ENCODE peak calls at places on chromosome 13, in six cellular contexts. H, U, Y, R, O and K are unnamed samples.
A peak's percentile ranks its signal among the peaks of the same experiment; 100 is the strongest.

GRCh38 chr13:56659041-56659471 is 481.7 kb upstream of the PRR20A start:
- DNase-seq in U (no peak), R (no peak), H (no peak), Y (no peak), O (no peak), K (no peak)

GRCh38 chr13:101639711-101640110 is 187.2 kb downstream of the ITGBL1 start:
- DNase-seq in Y (no peak), R (no peak), H (no peak), O (no peak), U (no peak), K (no peak)

GRCh38 chr13:110396913-110397379 is 89.9 kb downstream of the COL4A2 start:
- DNase-seq in R (no peak), U (no peak), H (peak; percentile 99), Y (no peak), O (peak; percentile 100), K (peak; percentile 100)

GRCh38 chr13:109111141-109111540 is 481.7 kb downstream of the MYO16 start:
- DNase-seq in H (no peak), U (no peak), Y (no peak), O (no peak), R (no peak), K (no peak)

GRCh38 chr13:47256618-47257017 is 359.8 kb upstream of the HTR2A start:
- DNase-seq in R (no peak), Y (no peak), U (no peak), H (peak; percentile 17), O (peak; percentile 93), K (peak; percentile 23)

GRCh38 chr13:98083507-98083906 is 59.4 kb upstream of the FARP1 start:
- DNase-seq in R (no peak), Y (no peak), U (no peak), H (peak; percentile 90), O (peak; percentile 98), K (peak; percentile 89)

GRCh38 chr13:70170689-70171088 is 62.4 kb upstream of the KLHL1 start:
- DNase-seq in U (no peak), R (no peak), Y (no peak), O (no peak), H (no peak), K (no peak)

GRCh38 chr13:24270639-24271131 is 38.7 kb upstream of the C1QTNF9 start:
- DNase-seq in H (peak; percentile 73), Y (no peak), U (peak; percentile 64), R (no peak), O (peak; percentile 47), K (peak; percentile 62)

GRCh38 chr13:100203696-100204367 is 114.9 kb downstream of the PCCA start:
- DNase-seq in Y (no peak), H (peak; percentile 50), U (no peak), R (peak; percentile 44), O (peak; percentile 78), K (peak; percentile 85)

GRCh38 chr13:93309886-93310520 is 83.4 kb downstream of the GPC6 start:
- DNase-seq in R (no peak), H (peak; percentile 84), O (peak; percentile 51), U (no peak), Y (no peak), K (peak; percentile 96)

GRCh38 chr13:40640845-40641458 is 25.5 kb downstream of the FOXO1 start:
- DNase-seq in Y (no peak), H (no peak), U (peak; percentile 70), O (no peak), R (peak; percentile 50), K (no peak)

GRCh38 chr13:27666951-27667350 is 45.3 kb downstream of the POLR1D start:
- DNase-seq in H (no peak), U (no peak), O (no peak), Y (no peak), R (no peak), K (no peak)

GRCh38 chr13:36680918-36681317 is 7.1 kb downstream of the SERTM1 start:
- DNase-seq in Y (no peak), O (no peak), R (no peak), H (no peak), U (no peak), K (no peak)

GRCh38 chr13:35191883-35192282 is 249.8 kb downstream of the NBEA start:
- DNase-seq in O (no peak), U (no peak), Y (no peak), H (no peak), R (no peak), K (peak; percentile 17)

GRCh38 chr13:35210234-35210633 is 266.3 kb downstream of the MAB21L1 start:
- DNase-seq in H (no peak), U (no peak), O (no peak), R (peak; percentile 22), Y (no peak), K (peak; percentile 33)

GRCh38 chr13:33290421-33290965 is 4.9 kb upstream of the STARD13 start:
- DNase-seq in O (no peak), H (no peak), Y (no peak), R (no peak), U (no peak), K (no peak)

GRCh38 chr13:42110410-42111155 is 62.1 kb downstream of the DGKH start:
- DNase-seq in H (peak; percentile 85), O (peak; percentile 82), Y (no peak), U (peak; percentile 53), R (peak; percentile 69), K (peak; percentile 90)

GRCh38 chr13:24161010-24161775 is 673 bp downstream of the SPATA13 start:
- DNase-seq in U (no peak), O (no peak), H (peak; percentile 50), Y (no peak), R (peak; percentile 46), K (no peak)

GRCh38 chr13:50592412-50593145 is 250.9 kb downstream of the DLEU7 start:
- DNase-seq in U (no peak), Y (no peak), H (peak; percentile 70), O (peak; percentile 87), R (peak; percentile 86), K (peak; percentile 77)

GRCh38 chr13:42380420-42381164 is 108.6 kb downstream of the AKAP11 start:
- DNase-seq in H (no peak), R (no peak), U (no peak), O (no peak), Y (no peak), K (no peak)

GRCh38 chr13:91154553-91154952 is 192.9 kb upstream of the MIR17HG start:
- DNase-seq in H (no peak), O (no peak), U (no peak), R (no peak), Y (no peak), K (peak; percentile 5)

GRCh38 chr13:98349731-98350305 is 172.7 kb upstream of the RNF113B start:
- DNase-seq in Y (peak; percentile 68), R (peak; percentile 8), H (no peak), O (no peak), U (no peak), K (peak; percentile 25)

GRCh38 chr13:68304287-68304893 is 1074.3 kb upstream of the PCDH9 start:
- DNase-seq in U (no peak), R (peak; percentile 29), O (no peak), H (peak; percentile 62), Y (no peak), K (peak; percentile 46)

GRCh38 chr13:42996584-42996983 is 4.5 kb upstream of the EPSTI1 start:
- DNase-seq in O (peak; percentile 98), H (peak; percentile 43), R (peak; percentile 88), Y (no peak), U (no peak), K (peak; percentile 96)

GRCh38 chr13:51881296-51881695 is 19.5 kb downstream of the CCDC70 start:
- DNase-seq in H (no peak), R (no peak), U (no peak), Y (no peak), O (no peak), K (no peak)

GRCh38 chr13:113589961-113590339 is 5.4 kb downstream of the TFDP1 start:
- DNase-seq in U (no peak), Y (peak; percentile 75), R (no peak), H (no peak), O (no peak), K (no peak)